ENCODE peak calls at places on chromosomes 2 and 18, in five cellular contexts. A is DND-41, S is transverse colon, O is left lung, X is GM23338. G is an unnamed sample.

GRCh38 chr2:132670961-132671781 is 1.2 kb upstream of the LYPD1 start:
- DNase-seq in A (no peak), S (no peak), O (no peak), X (peak), G (no peak)

GRCh38 chr2:190792956-190793888 is 87.4 kb upstream of the GLS start:
- DNase-seq in A (no peak), S (no peak), O (no peak), X (no peak), G (no peak)

GRCh38 chr2:30208453-30208852 is 22.9 kb upstream of the LBH start:
- DNase-seq in A (peak), S (peak), O (no peak), X (peak), G (no peak)

GRCh38 chr2:77064324-77064723 is 457.9 kb downstream of the LRRTM4 start:
- DNase-seq in A (no peak), S (no peak), O (no peak), X (no peak), G (no peak)

GRCh38 chr2:130359466-130359865 is 3.6 kb downstream of the PTPN18 start:
- DNase-seq in A (no peak), S (no peak), O (no peak), X (no peak), G (no peak)

GRCh38 chr2:74532222-74532621 is 2.5 kb downstream of the HTRA2 start:
- DNase-seq in A (no peak), S (no peak), O (no peak), X (no peak), G (peak)

GRCh38 chr2:10709290-10709939 is 12.0 kb upstream of the ATP6V1C2 start:
- DNase-seq in A (no peak), S (peak), O (no peak), X (peak), G (no peak)

GRCh38 chr2:84894131-84894586 is 11.3 kb upstream of the TMSB10 start:
- DNase-seq in A (no peak), S (no peak), O (no peak), X (peak), G (no peak)

GRCh38 chr2:240916571-240917008 is 10.5 kb downstream of the CROCC2 start:
- DNase-seq in A (no peak), S (no peak), O (peak), X (peak), G (no peak)

GRCh38 chr2:169080250-169081035 is 11.1 kb downstream of the DHRS9 start:
- DNase-seq in A (no peak), S (no peak), O (peak), X (no peak), G (no peak)

GRCh38 chr18:78623142-78623541 is 356.5 kb upstream of the SALL3 start:
- DNase-seq in A (no peak), S (no peak), O (peak), X (no peak), G (no peak)

GRCh38 chr18:36419913-36420531 is 122.5 kb downstream of the FHOD3 start:
- DNase-seq in A (peak), S (no peak), O (no peak), X (peak), G (peak)

GRCh38 chr2:47201224-47201623 is 46.1 kb upstream of the STPG4 start:
- DNase-seq in A (no peak), S (no peak), O (no peak), X (no peak), G (no peak)

GRCh38 chr2:76019130-76019529 is 308.4 kb upstream of the GCFC2 start:
- DNase-seq in A (no peak), S (no peak), O (no peak), X (no peak), G (no peak)

GRCh38 chr18:45666520-45666919 is 51.2 kb downstream of the SLC14A2 start:
- DNase-seq in A (peak), S (no peak), O (no peak), X (no peak), G (peak)

GRCh38 chr2:48733067-48733503 is 22.4 kb downstream of the LHCGR start:
- DNase-seq in A (no peak), S (no peak), O (no peak), X (no peak), G (no peak)

GRCh38 chr2:123908522-123908921 is 116.6 kb upstream of the CNTNAP5 start:
- DNase-seq in A (no peak), S (no peak), O (no peak), X (no peak), G (no peak)

GRCh38 chr2:9370746-9371145 is 52.6 kb downstream of the ITGB1BP1 start:
- DNase-seq in A (no peak), S (no peak), O (no peak), X (no peak), G (no peak)

GRCh38 chr18:8217041-8217564 is 392.1 kb upstream of the RAB12 start:
- DNase-seq in A (no peak), S (no peak), O (no peak), X (peak), G (no peak)

GRCh38 chr2:118737690-118738089 is 109.8 kb downstream of the EN1 start:
- DNase-seq in A (no peak), S (no peak), O (no peak), X (no peak), G (no peak)

GRCh38 chr2:3807853-3808252 is 104.5 kb downstream of the DCDC2C start:
- DNase-seq in A (no peak), S (no peak), O (no peak), X (no peak), G (no peak)

GRCh38 chr18:76416935-76417334 is 78.1 kb downstream of the ZNF516 start:
- DNase-seq in A (no peak), S (peak), O (no peak), X (no peak), G (no peak)

GRCh38 chr2:68662466-68662865 is 19.1 kb downstream of the PROKR1 start:
- DNase-seq in A (no peak), S (no peak), O (no peak), X (no peak), G (no peak)

GRCh38 chr18:63514326-63514725 is 27.8 kb upstream of the SERPINB12 start:
- DNase-seq in A (no peak), S (no peak), O (no peak), X (peak), G (no peak)

GRCh38 chr2:124286089-124286783 is 261.1 kb downstream of the CNTNAP5 start:
- DNase-seq in A (no peak), S (no peak), O (no peak), X (peak), G (no peak)

GRCh38 chr2:74186038-74186437 is 7.4 kb upstream of the MOB1A start:
- DNase-seq in A (no peak), S (peak), O (peak), X (no peak), G (peak)

GRCh38 chr2:173130521-173131467 is 55.1 kb downstream of the MAP3K20 start:
- DNase-seq in A (no peak), S (no peak), O (no peak), X (no peak), G (no peak)

GRCh38 chr2:68196120-68196716 is 38.5 kb downstream of the PNO1 start:
- DNase-seq in A (peak), S (peak), O (no peak), X (peak), G (peak)

GRCh38 chr18:59954746-59955145 is 55.0 kb downstream of the PMAIP1 start:
- DNase-seq in A (peak), S (no peak), O (no peak), X (no peak), G (peak)

GRCh38 chr18:12441475-12442035 is 33.8 kb downstream of the PRELID3A start:
- DNase-seq in A (no peak), S (no peak), O (no peak), X (no peak), G (no peak)

GRCh38 chr2:48531141-48531648 is 1.2 kb downstream of the STON1 start:
- DNase-seq in A (no peak), S (no peak), O (no peak), X (peak), G (no peak)

GRCh38 chr2:169189123-169189522 is 119.8 kb downstream of the DHRS9 start:
- DNase-seq in A (no peak), S (no peak), O (no peak), X (no peak), G (no peak)

GRCh38 chr2:160255401-160255800 is 55.3 kb upstream of the ITGB6 start:
- DNase-seq in A (no peak), S (no peak), O (no peak), X (no peak), G (no peak)

GRCh38 chr2:160253440-160254296 is 53.6 kb upstream of the ITGB6 start:
- DNase-seq in A (no peak), S (no peak), O (no peak), X (no peak), G (no peak)

GRCh38 chr2:160252278-160252887 is 52.3 kb upstream of the ITGB6 start:
- DNase-seq in A (no peak), S (no peak), O (no peak), X (peak), G (peak)

GRCh38 chr2:160254363-160254762 is 54.3 kb upstream of the ITGB6 start:
- DNase-seq in A (no peak), S (no peak), O (no peak), X (no peak), G (no peak)

DNA sequence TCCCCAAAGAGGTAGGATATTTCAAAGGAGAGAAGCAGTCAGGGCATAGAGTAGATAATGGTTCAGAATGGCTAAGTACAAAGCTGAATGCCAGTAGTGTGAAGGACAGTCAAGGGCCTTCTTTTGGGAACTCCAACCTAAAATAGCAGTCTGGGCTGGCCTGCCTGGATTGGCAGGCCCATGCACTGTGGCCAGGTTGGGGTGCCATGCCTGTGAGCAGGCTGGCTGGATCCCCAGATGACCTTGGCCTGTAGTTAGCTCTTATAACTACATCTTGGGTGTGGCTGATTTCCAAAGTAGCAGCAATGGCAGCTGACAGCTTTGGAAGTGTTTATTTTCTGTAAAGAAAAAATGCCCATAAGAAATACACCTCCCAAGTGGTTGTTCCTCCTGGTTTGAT is 51.5 kb upstream of the ITGB6 start:
- DNase-seq in A (no peak), S (no peak), O (no peak), X (no peak), G (no peak)
- H3K4me3 ChIP-seq in A (no peak), S (no peak), O (no peak), X (no peak), G (no peak)

DNA sequence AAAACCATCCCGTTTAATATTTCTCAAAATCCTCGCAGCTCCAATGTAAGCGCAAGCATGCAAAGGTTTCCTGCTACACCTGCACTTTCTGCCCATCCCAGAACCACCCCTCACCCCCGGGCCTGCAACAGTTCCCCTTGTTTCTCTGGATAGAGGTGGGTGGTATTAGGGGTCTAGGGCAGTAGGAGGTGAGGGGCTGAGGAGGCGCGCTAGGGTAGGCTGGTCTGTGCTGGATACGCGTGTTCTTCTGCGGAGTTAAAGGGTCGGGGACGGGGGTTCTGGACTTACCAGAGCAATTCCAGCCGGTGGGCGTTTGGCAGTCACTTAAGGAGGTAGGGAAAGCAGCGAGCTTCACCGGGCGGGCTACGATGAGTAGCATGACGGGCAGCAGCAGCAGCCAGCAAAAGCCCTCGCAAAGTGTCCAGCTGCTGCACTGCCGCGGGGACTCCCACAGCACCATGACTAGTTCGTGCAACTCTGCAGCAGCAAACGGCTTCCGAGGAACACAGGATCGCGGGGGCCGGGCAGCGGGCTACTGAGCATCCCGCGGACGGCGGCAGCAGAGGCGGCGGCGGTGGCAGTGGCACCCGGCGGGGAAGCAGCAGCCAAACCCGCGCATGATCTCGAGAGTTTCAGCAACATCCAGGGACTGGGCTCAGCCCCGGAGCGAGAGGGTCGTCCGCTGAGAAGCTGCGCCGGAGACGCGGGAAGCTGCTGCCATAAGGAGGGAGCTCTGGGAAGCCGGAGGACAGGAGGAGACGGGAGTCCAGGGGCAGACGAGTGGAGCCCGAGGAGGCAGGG is 468 bp downstream of the TMEFF2 start:
- DNase-seq in A (no peak), S (no peak), O (no peak), X (peak), G (no peak)
- H3K4me3 ChIP-seq in A (no peak), S (peak), O (no peak), X (peak), G (no peak)

GRCh38 chr2:137009953-137010352 is 244.6 kb downstream of the THSD7B start:
- DNase-seq in A (no peak), S (no peak), O (no peak), X (no peak), G (no peak)
- H3K4me3 ChIP-seq in A (no peak), S (no peak), O (no peak), X (no peak), G (no peak)

GRCh38 chr2:102417946-102418345 is 5.0 kb upstream of the IL18RAP start:
- DNase-seq in A (no peak), S (no peak), O (no peak), X (no peak), G (no peak)

GRCh38 chr2:102421890-102422759 is 835 bp upstream of the IL18RAP start:
- DNase-seq in A (no peak), S (no peak), O (no peak), X (no peak), G (no peak)

GRCh38 chr2:102422910-102423309 is at the start of gene IL18RAP:
- DNase-seq in A (no peak), S (no peak), O (no peak), X (no peak), G (no peak)

GRCh38 chr2:102418421-102418961 is 4.5 kb upstream of the IL18RAP start:
- DNase-seq in A (no peak), S (no peak), O (no peak), X (no peak), G (peak)

DNA sequence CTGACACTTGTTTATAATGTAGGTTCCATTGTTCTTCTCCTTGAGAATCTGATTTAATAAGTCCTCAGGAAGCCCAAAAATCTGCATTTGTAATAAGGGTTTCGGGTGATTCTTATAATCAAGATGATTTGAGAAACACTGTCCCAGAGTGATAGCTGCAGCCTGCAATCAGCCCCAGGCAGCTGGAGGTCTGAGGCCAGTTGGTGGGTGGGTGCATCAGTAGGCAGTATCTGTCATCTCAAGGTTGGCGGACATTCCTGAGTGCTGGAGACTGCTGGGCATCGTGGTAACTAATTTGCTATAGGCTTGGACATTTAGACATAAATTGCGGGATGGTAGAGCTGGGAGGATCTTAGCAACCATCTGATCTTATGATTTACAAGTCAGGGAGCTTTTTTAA is 2.7 kb upstream of the IL18RAP start:
- DNase-seq in A (no peak), S (no peak), O (no peak), X (no peak), G (no peak)
- H3K4me3 ChIP-seq in A (no peak), S (no peak), O (no peak), X (no peak), G (no peak)

GRCh38 chr2:96866586-96866985 is 3.3 kb downstream of the SEMA4C start:
- DNase-seq in A (no peak), S (no peak), O (no peak), X (no peak), G (no peak)
- H3K4me3 ChIP-seq in A (no peak), S (no peak), O (no peak), X (no peak), G (no peak)

GRCh38 chr2:113274427-113274826 is 4.3 kb downstream of the PAX8 start:
- DNase-seq in A (no peak), S (no peak), O (no peak), X (no peak), G (no peak)

GRCh38 chr2:113276216-113276905 is 2.4 kb downstream of the PAX8 start:
- DNase-seq in A (no peak), S (no peak), O (no peak), X (peak), G (no peak)

GRCh38 chr2:113277474-113278072 is 1.1 kb downstream of the PAX8 start:
- DNase-seq in A (no peak), S (no peak), O (no peak), X (peak), G (no peak)

GRCh38 chr2:113276906-113277425 is 1.8 kb downstream of the PAX8 start:
- DNase-seq in A (no peak), S (no peak), O (no peak), X (peak), G (no peak)

GRCh38 chr2:113275556-113276215 is 3.0 kb downstream of the PAX8 start:
- DNase-seq in A (no peak), S (no peak), O (no peak), X (peak), G (no peak)
- H3K4me3 ChIP-seq in A (no peak), S (no peak), O (no peak), X (peak), G (no peak)

GRCh38 chr18:41444943-41445342 is 510.1 kb upstream of the PIK3C3 start:
- DNase-seq in A (no peak), S (no peak), O (no peak), X (no peak), G (no peak)

DNA sequence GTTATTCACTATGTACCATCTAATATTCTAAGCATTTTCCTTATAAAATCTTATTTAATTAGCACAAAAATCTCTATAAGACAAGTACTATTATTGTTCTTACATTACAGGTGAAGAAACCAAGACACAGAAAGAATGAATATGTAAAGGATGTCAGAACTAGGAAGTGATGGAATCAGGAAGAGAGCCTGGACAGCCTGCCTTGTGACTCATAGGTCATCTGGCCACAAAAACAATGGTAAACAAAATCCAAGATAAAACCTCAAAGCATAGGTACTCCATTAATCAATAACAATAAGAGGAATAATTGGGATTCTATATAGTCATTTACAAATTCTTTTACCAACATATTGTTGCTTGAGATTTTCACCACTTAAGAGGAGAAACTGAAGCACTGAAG is 505.4 kb upstream of the PIK3C3 start:
- DNase-seq in A (no peak), S (no peak), O (no peak), X (no peak), G (no peak)
- H3K4me3 ChIP-seq in A (no peak), S (no peak), O (no peak), X (no peak), G (no peak)

DNA sequence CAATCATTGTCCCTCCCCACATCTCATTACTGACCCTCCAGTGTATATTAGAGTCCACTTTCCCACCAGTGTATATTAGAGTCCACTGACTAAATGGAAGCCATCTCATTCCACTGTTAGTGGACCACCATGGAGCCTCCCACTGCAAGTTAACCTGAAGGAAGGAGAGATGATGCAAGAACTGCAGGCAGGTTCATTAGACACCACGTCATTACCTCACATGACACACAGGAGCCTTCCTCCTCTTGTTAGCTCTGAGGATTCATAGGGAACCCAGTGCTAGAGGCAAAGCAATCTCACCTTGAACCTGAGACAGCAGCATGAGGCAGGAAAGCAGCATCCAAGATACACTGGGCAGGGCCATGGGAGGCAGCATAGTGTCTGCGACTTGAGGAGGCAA is 523 bp downstream of the REG3A start:
- DNase-seq in A (no peak), S (no peak), O (no peak), X (no peak), G (no peak)
- H3K4me3 ChIP-seq in A (no peak), S (no peak), O (no peak), X (no peak), G (no peak)